ENCODE peak calls at places on chromosomes 4 and X, in seven cellular contexts. K is EL; P is prostate gland; S is M059J; F is upper lobe of right lung; Y is stimulated activated CD8-positive, alpha-beta memory T cell treated with anti-CD3 and anti-CD28 coated beads, Interleukin-2, amount 100 ng/mL, for 1 hour; J is NCI-H774. M is an unnamed sample.

GRCh38 chrX:150761176-150761818 is 68.1 kb downstream of the MTMR1 start:
- DNase-seq in K (no peak), P (no peak), S (no peak), F (no peak), Y (no peak), J (no peak), M (no peak)

GRCh38 chrX:12954981-12955380 is 19.9 kb upstream of the TMSB4X start:
- DNase-seq in K (no peak), P (no peak), S (no peak), F (no peak), Y (no peak), J (no peak), M (no peak)

GRCh38 chr4:2829933-2830451 is 13.7 kb upstream of the ADD1 start:
- DNase-seq in K (no peak), P (no peak), S (no peak), F (no peak), Y (no peak), J (no peak), M (peak)

GRCh38 chr4:73103799-73104503 is 34.4 kb upstream of the COX18 start:
- DNase-seq in K (no peak), P (no peak), S (peak), F (no peak), Y (no peak), J (no peak), M (no peak)

GRCh38 chr4:5220028-5220427 is 168.7 kb downstream of the STK32B start:
- DNase-seq in K (peak), P (no peak), S (peak), F (no peak), Y (no peak), J (no peak), M (peak)

GRCh38 chr4:106315476-106315967 is 487 bp downstream of the TBCK start:
- DNase-seq in K (peak), P (peak), S (peak), F (no peak), Y (no peak), J (no peak), M (peak)

GRCh38 chr4:26424838-26425237 is 65.4 kb downstream of the CCKAR start:
- DNase-seq in K (no peak), P (no peak), S (no peak), F (no peak), Y (no peak), J (no peak), M (no peak)

GRCh38 chr4:139808381-139809206 is 143.0 kb downstream of the MGST2 start:
- DNase-seq in K (no peak), P (no peak), S (peak), F (no peak), Y (no peak), J (no peak), M (peak)

GRCh38 chrX:68843992-68844391 is 15.2 kb downstream of the EFNB1 start:
- DNase-seq in K (no peak), P (no peak), S (no peak), F (no peak), Y (no peak), J (no peak), M (no peak)

GRCh38 chr4:180751009-180751408 is 1492.2 kb upstream of the TENM3 start:
- DNase-seq in K (no peak), P (no peak), S (peak), F (no peak), Y (no peak), J (no peak), M (peak)

GRCh38 chr4:165813606-165814005 is 59.4 kb upstream of the TLL1 start:
- DNase-seq in K (no peak), P (no peak), S (peak), F (no peak), Y (no peak), J (no peak), M (peak)

GRCh38 chrX:3176439-3176820 is 135.2 kb downstream of the ARSF start:
- DNase-seq in K (peak), P (no peak), S (peak), F (no peak), Y (no peak), J (no peak), M (peak)

GRCh38 chrX:109679820-109680219 is 53.2 kb downstream of the ACSL4 start:
- DNase-seq in K (no peak), P (peak), S (no peak), F (no peak), Y (no peak), J (no peak), M (no peak)

GRCh38 chr4:169420291-169420690 is 149.5 kb upstream of the SH3RF1 start:
- DNase-seq in K (peak), P (no peak), S (peak), F (no peak), Y (no peak), J (no peak), M (no peak)